ENCODE peak calls at places on chromosomes 3 and 15, in six cellular contexts. C, O, N, M, A and R are unnamed samples. For H3K36me3, the result is how much of the 10 kb centered on the place peaks cover.

GRCh38 chr15:47824185-47824584 is 106.9 kb downstream of the SEMA6D start:
- DNase-seq in O (no peak), M (no peak), A (no peak), C (no peak), N (no peak), R (no peak)

GRCh38 chr3:148090156-148090555 is 607.5 kb upstream of the AGTR1 start:
- DNase-seq in M (no peak), C (no peak), O (no peak), A (no peak), N (no peak), R (no peak)

GRCh38 chr3:82145742-82146141 is 384.3 kb upstream of the GBE1 start:
- DNase-seq in O (no peak), N (no peak), A (no peak), C (no peak), M (no peak), R (no peak)

GRCh38 chr15:62559049-62559733 is 394.1 kb upstream of the C2CD4B start:
- DNase-seq in N (peak), O (no peak), C (no peak), M (no peak), A (no peak), R (no peak)

GRCh38 chr3:53483821-53484220 is 10.6 kb upstream of the CACNA1D start:
- DNase-seq in A (no peak), M (no peak), N (no peak), O (no peak), C (no peak), R (no peak)

GRCh38 chr15:51750942-51751686 is at the start of gene TMOD2:
- DNase-seq in O (peak), C (peak), M (peak), N (peak), A (peak), R (peak)

GRCh38 chr3:55621648-55622047 is 134.5 kb upstream of the WNT5A start:
- DNase-seq in N (no peak), C (no peak), M (no peak), O (no peak), A (no peak), R (no peak)

GRCh38 chr15:68729789-68730201 is 90.9 kb downstream of the ANP32A start:
- DNase-seq in N (no peak), M (no peak), A (no peak), C (no peak), O (no peak), R (no peak)

GRCh38 chr15:77909131-77909940 is 168.2 kb downstream of the TBC1D2B start:
- DNase-seq in C (no peak), N (no peak), A (no peak), M (no peak), O (no peak), R (peak)

GRCh38 chr3:170274641-170275040 is 52.4 kb downstream of the PRKCI start:
- DNase-seq in N (peak), A (no peak), C (no peak), O (no peak), M (no peak), R (no peak)

GRCh38 chr15:57994468-57995154 is 70.9 kb downstream of the ALDH1A2 start:
- DNase-seq in C (no peak), O (no peak), A (no peak), N (no peak), M (no peak), R (no peak)

GRCh38 chr3:57228734-57229505 is 1.4 kb downstream of the APPL1 start:
- DNase-seq in A (no peak), O (peak), C (no peak), M (no peak), N (peak), R (no peak)

GRCh38 chr3:47503033-47503432 is 10.5 kb downstream of the ELP6 start:
- DNase-seq in A (no peak), N (no peak), C (no peak), O (peak), M (no peak), R (no peak)

GRCh38 chr15:67120009-67120838 is 54.8 kb downstream of the SMAD3 start:
- DNase-seq in M (no peak), C (no peak), A (no peak), O (no peak), N (peak), R (no peak)

GRCh38 chr3:106957021-106957420 is 420.2 kb upstream of the CCDC54 start:
- DNase-seq in C (no peak), A (no peak), N (no peak), M (no peak), O (no peak), R (no peak)

GRCh38 chr3:190120161-190121060 is at the start of gene P3H2:
- DNase-seq in C (peak), M (no peak), A (no peak), N (peak), O (no peak), R (peak)

GRCh38 chr3:123447749-123448502 is 964 bp downstream of the ADCY5 start:
- DNase-seq in M (peak), A (peak), C (no peak), N (no peak), O (peak), R (no peak)

GRCh38 chr15:68592054-68592453 is 13.3 kb downstream of the CORO2B start:
- DNase-seq in C (no peak), A (no peak), M (no peak), N (peak), O (no peak), R (peak)

GRCh38 chr3:3074551-3075257 is 35.5 kb downstream of the IL5RA start:
- DNase-seq in O (no peak), M (no peak), C (no peak), N (no peak), A (no peak), R (no peak)

GRCh38 chr3:190585771-190586630 is 72.1 kb downstream of the IL1RAP start:
- DNase-seq in N (peak), O (no peak), A (no peak), C (no peak), M (peak), R (peak)

GRCh38 chr3:186997061-186998054 is 67.0 kb downstream of the ST6GAL1 start:
- DNase-seq in N (no peak), M (no peak), C (no peak), O (peak), A (no peak), R (no peak)

GRCh38 chr3:131616719-131617118 is 113.9 kb upstream of the MRPL3 start:
- DNase-seq in O (no peak), A (no peak), M (no peak), N (no peak), C (no peak), R (no peak)

GRCh38 chr15:68227806-68228142 is 1.8 kb downstream of the CLN6 start:
- DNase-seq in A (no peak), N (no peak), O (peak), C (no peak), M (no peak), R (no peak)

GRCh38 chr3:150177673-150178378 is 207.1 kb upstream of the PFN2 start:
- DNase-seq in N (peak), A (no peak), O (no peak), C (no peak), M (no peak), R (no peak)

GRCh38 chr3:115713247-115713646 is 89.9 kb downstream of the GAP43 start:
- DNase-seq in N (no peak), M (no peak), O (no peak), A (no peak), C (no peak), R (no peak)

GRCh38 chr15:67406257-67406861 is 114.6 kb upstream of the C15orf61 start:
- DNase-seq in M (no peak), C (no peak), O (peak), N (peak), A (no peak), R (no peak)

GRCh38 chr3:100603449-100603848 is 6.0 kb upstream of the ADGRG7 start:
- DNase-seq in M (no peak), C (no peak), N (peak), O (peak), A (no peak), R (no peak)

GRCh38 chr15:45023659-45024320 is 795 bp downstream of the SORD start:
- DNase-seq in O (peak), C (no peak), A (no peak), M (no peak), N (no peak), R (no peak)

GRCh38 chr3:178568152-178568753 is 32.0 kb downstream of the KCNMB2 start:
- DNase-seq in O (no peak), A (no peak), N (peak), C (no peak), M (no peak), R (no peak)

GRCh38 chr15:51736646-51737537 is 563 bp downstream of the LYSMD2 start:
- DNase-seq in A (peak), M (peak), N (peak), O (peak), C (peak), R (peak)

GRCh38 chr3:69774029-69774428 is 34.8 kb downstream of the MITF start:
- DNase-seq in C (no peak), N (no peak), M (no peak), A (no peak), O (no peak), R (no peak)

GRCh38 chr3:69777582-69777967 is 38.3 kb downstream of the MITF start:
- DNase-seq in C (no peak), N (no peak), O (no peak), M (no peak), A (no peak), R (no peak)

GRCh38 chr3:69775751-69776150 is 36.5 kb downstream of the MITF start:
- DNase-seq in A (no peak), M (no peak), N (no peak), O (no peak), C (no peak), R (no peak)

GRCh38 chr3:69776926-69777581 is 37.8 kb downstream of the MITF start:
- DNase-seq in A (no peak), N (no peak), O (no peak), C (no peak), M (no peak), R (no peak)

DNA sequence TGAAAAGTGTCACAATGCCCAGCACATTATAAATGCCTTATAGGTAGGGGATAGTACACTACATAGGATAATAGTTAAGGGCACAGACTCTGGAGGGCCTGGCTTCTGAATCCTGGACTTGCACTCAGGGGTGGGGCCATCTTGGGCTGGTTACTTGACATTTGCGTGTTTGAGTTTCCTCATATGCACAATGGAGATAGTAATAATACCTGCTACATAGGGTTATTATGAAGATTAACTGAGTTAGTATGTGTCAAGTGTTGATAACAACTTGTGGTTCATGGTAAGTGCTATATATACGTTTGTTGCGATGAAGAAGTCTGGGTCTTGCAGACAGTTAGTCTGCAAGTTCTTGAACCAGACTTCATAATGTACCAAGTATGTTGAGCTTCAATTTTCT is 37.0 kb downstream of the MITF start:
- DNase-seq in O (peak), C (no peak), N (no peak), M (no peak), A (no peak), R (no peak)
- H3K36me3 ChIP-seq in O (under half), C (under half), N (under half), M (under half), A (under half), R (under half)

GRCh38 chr15:85388506-85388905 is 8.1 kb downstream of the AKAP13 start:
- DNase-seq in A (no peak), C (no peak), O (no peak), N (no peak), M (no peak), R (no peak)
- H3K27ac ChIP-seq in A (no peak), C (no peak), O (no peak), N (no peak), M (no peak), R (no peak)

GRCh38 chr3:48532974-48533337 is 23.6 kb downstream of the PFKFB4 start:
- DNase-seq in N (no peak), O (no peak), M (no peak), A (no peak), C (no peak), R (no peak)
- H3K36me3 ChIP-seq in N (under half), O (half or more), M (under half), A (under half), C (under half), R (under half)

GRCh38 chr3:13416002-13416793 is 3.9 kb downstream of the NUP210 start:
- DNase-seq in C (no peak), A (peak), N (no peak), M (no peak), O (no peak), R (peak)
- H3K27ac ChIP-seq in C (no peak), A (peak), N (no peak), M (peak), O (no peak), R (no peak)

GRCh38 chr3:185484296-185484695 is 14.5 kb downstream of the TMEM41A start:
- DNase-seq in C (no peak), O (no peak), M (no peak), N (no peak), A (no peak), R (no peak)

GRCh38 chr3:185488465-185488864 is 10.4 kb downstream of the TMEM41A start:
- DNase-seq in M (no peak), O (no peak), C (no peak), N (no peak), A (no peak), R (no peak)

GRCh38 chr3:185486371-185486770 is 12.5 kb downstream of the TMEM41A start:
- DNase-seq in O (no peak), A (no peak), N (no peak), C (no peak), M (no peak), R (no peak)

GRCh38 chr3:185490241-185490640 is 8.6 kb downstream of the TMEM41A start:
- DNase-seq in O (no peak), A (no peak), M (no peak), N (no peak), C (no peak), R (no peak)

DNA sequence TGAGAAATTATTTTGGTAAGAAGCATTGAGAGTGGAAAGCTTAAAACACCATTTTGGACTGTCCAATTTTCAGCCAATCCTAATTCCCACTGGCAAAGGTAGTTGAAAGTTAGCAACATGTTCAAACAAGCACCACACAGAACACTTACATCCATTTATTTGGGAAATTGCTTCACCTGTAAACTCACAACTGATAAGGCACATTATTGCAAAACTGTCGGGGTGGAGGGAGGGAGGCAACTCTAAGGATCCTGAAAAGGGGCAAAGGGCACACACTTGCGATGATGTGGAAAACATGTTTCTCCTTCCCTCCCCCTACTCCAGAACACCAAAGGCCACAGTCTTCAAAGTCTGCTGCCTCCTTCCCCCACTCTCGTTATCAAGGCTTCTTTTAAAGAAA is 9.4 kb downstream of the TMEM41A start:
- DNase-seq in M (no peak), C (no peak), O (no peak), A (no peak), N (no peak), R (peak)
- H3K36me3 ChIP-seq in M (under half), C (under half), O (half or more), A (under half), N (under half), R (under half)

GRCh38 chr15:31468911-31469800 is 142.5 kb downstream of the KLF13 start:
- DNase-seq in M (no peak), C (peak), A (no peak), N (no peak), O (no peak), R (no peak)

GRCh38 chr15:31471731-31472430 is 145.2 kb downstream of the KLF13 start:
- DNase-seq in C (no peak), M (no peak), O (no peak), A (no peak), N (peak), R (no peak)

GRCh38 chr15:31470756-31471155 is 144.1 kb downstream of the KLF13 start:
- DNase-seq in C (no peak), O (no peak), M (no peak), A (no peak), N (no peak), R (no peak)

GRCh38 chr15:31467361-31467760 is 140.7 kb downstream of the KLF13 start:
- DNase-seq in A (no peak), C (no peak), N (no peak), M (no peak), O (no peak), R (no peak)

GRCh38 chr15:31469801-31470545 is 143.3 kb downstream of the KLF13 start:
- DNase-seq in N (no peak), O (no peak), A (no peak), C (no peak), M (no peak), R (no peak)
- H3K27ac ChIP-seq in N (no peak), O (no peak), A (no peak), C (no peak), M (no peak), R (no peak)

DNA sequence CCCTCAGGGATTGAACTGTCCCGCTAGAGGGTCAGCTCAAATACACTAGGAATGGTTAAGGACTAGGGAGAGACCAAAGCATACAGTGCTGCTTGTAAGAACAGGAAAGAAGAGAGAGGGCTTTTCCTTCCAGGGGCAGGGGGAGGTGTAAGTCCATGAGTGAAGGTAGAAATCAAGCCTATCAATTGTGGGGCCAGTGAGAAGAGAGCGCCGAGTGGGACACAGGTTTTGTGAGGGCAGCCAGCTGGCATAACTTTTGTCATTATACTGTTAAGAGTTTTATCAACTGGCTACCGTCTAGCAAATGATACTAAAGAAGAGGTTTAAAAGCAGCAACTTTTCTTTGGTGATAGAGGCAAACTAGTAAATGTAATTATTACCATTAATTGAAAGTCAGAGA is 45.0 kb downstream of the LMCD1 start:
- DNase-seq in M (no peak), A (no peak), C (no peak), O (no peak), N (no peak), R (no peak)
- H3K36me3 ChIP-seq in M (under half), A (under half), C (under half), O (under half), N (half or more), R (under half)

GRCh38 chr3:23213813-23214212 is 10.7 kb downstream of the UBE2E2 start:
- DNase-seq in M (no peak), A (no peak), N (no peak), O (no peak), C (no peak), R (no peak)

GRCh38 chr3:23203651-23204111 is 554 bp downstream of the UBE2E2 start:
- DNase-seq in M (no peak), A (peak), C (peak), O (peak), N (peak), R (no peak)

GRCh38 chr3:23209747-23210495 is 6.8 kb downstream of the UBE2E2 start:
- DNase-seq in O (no peak), N (no peak), A (no peak), C (no peak), M (no peak), R (no peak)

GRCh38 chr3:23206371-23206770 is 3.2 kb downstream of the UBE2E2 start:
- DNase-seq in A (no peak), M (no peak), O (no peak), C (no peak), N (no peak), R (no peak)

DNA sequence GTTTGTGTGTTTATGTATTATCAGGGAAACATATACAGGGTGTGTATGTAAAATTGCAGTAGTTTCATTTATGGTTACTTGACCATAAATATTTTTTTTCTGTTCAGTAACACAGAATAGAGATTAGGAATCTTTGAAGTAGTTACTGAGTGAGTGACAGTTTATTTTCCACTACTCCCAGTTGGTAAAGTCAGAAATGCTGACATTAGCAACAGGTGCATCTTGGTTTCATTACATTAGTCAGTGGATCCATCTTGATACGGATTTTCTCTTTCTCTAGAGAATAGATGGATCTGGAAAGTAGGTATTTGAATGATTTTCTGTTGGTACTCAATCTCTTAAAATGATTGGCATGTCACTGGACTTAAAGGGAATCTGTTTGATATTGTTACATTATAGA is 6.0 kb downstream of the UBE2E2 start:
- DNase-seq in C (no peak), A (no peak), M (no peak), O (no peak), N (no peak), R (no peak)
- H3K27ac ChIP-seq in C (no peak), A (no peak), M (no peak), O (no peak), N (no peak), R (no peak)

GRCh38 chr15:42670441-42670840 is 66.5 kb downstream of the CDAN1 start:
- DNase-seq in O (no peak), C (no peak), N (no peak), A (no peak), M (no peak), R (no peak)
- H3K36me3 ChIP-seq in O (under half), C (under half), N (under half), A (under half), M (under half), R (under half)

GRCh38 chr3:15405448-15406050 is 21.8 kb downstream of the METTL6 start:
- DNase-seq in M (no peak), O (peak), C (no peak), N (peak), A (peak), R (no peak)
- H3K27ac ChIP-seq in M (no peak), O (no peak), C (no peak), N (no peak), A (no peak), R (peak)